ENCODE peak calls at places on chromosomes 3 and 15, in ten cellular contexts. E is pancreas; L is ascending aorta; Q is tibial nerve; Y is HCT116; J is fibroblast of lung; P is heart right ventricle; V is H1; I is GM23338; X is CD8-positive, alpha-beta memory T cell. F is an unnamed sample.

GRCh38 chr3:15536856-15537255 is 15.3 kb upstream of the COLQ start:
- DNase-seq in Q (no peak), E (no peak), J (no peak), L (no peak), P (no peak), V (no peak), Y (no peak), X (no peak), I (no peak), F (no peak)

GRCh38 chr15:34984884-34985630 is 3.0 kb downstream of the ZNF770 start:
- DNase-seq in P (no peak), I (no peak), L (no peak), V (no peak), Y (no peak), E (no peak), Q (no peak), J (peak), X (no peak), F (no peak)

GRCh38 chr3:46359748-46360509 is 6.0 kb downstream of the CCR2 start:
- DNase-seq in I (no peak), E (no peak), J (peak), Y (no peak), P (no peak), Q (no peak), V (no peak), X (no peak), L (no peak), F (no peak)

GRCh38 chr3:39275052-39275451 is 4.8 kb downstream of the CX3CR1 start:
- DNase-seq in E (no peak), Q (no peak), I (no peak), X (no peak), P (no peak), V (no peak), L (no peak), Y (no peak), J (no peak), F (no peak)

GRCh38 chr15:91782221-91782620 is 71.3 kb upstream of the SLCO3A1 start:
- DNase-seq in X (no peak), Q (no peak), P (peak), Y (no peak), E (no peak), V (no peak), J (no peak), I (no peak), L (no peak), F (no peak)

GRCh38 chr3:79497447-79498111 is 270.2 kb downstream of the ROBO1 start:
- DNase-seq in L (no peak), V (no peak), J (peak), X (no peak), Y (no peak), P (no peak), Q (no peak), I (peak), E (no peak), F (no peak)

GRCh38 chr3:118380576-118380975 is 654.1 kb downstream of the IGSF11 start:
- DNase-seq in Y (no peak), L (no peak), I (no peak), Q (no peak), V (no peak), X (no peak), P (no peak), E (no peak), J (no peak), F (no peak)

GRCh38 chr15:61382927-61383326 is 153.8 kb upstream of the RORA start:
- DNase-seq in E (no peak), J (no peak), X (no peak), L (no peak), V (no peak), Y (no peak), P (no peak), I (no peak), Q (no peak), F (no peak)

GRCh38 chr3:123287962-123288302 is 86.2 kb downstream of the SEC22A start:
- DNase-seq in L (no peak), X (no peak), V (no peak), E (no peak), J (no peak), P (no peak), Y (no peak), I (no peak), Q (no peak), F (no peak)

GRCh38 chr3:129723558-129724324 is 117.3 kb upstream of the PLXND1 start:
- DNase-seq in I (no peak), J (peak), Q (peak), E (peak), Y (no peak), X (no peak), L (no peak), P (peak), V (no peak), F (peak)

GRCh38 chr3:8597515-8597853 is 47.1 kb downstream of the SSUH2 start:
- DNase-seq in Q (no peak), L (no peak), P (no peak), E (no peak), I (no peak), V (no peak), X (no peak), J (no peak), Y (no peak), F (no peak)

GRCh38 chr3:12991861-12992281 is 81.4 kb downstream of the IQSEC1 start:
- DNase-seq in V (no peak), L (no peak), J (no peak), I (no peak), X (no peak), E (peak), P (no peak), Q (no peak), Y (no peak), F (no peak)

GRCh38 chr3:58150800-58151199 is 60.0 kb downstream of the DNASE1L3 start:
- DNase-seq in J (no peak), V (no peak), X (no peak), L (no peak), E (no peak), Q (no peak), Y (no peak), I (no peak), P (no peak), F (no peak)

GRCh38 chr15:23395030-23395692 is 40.6 kb downstream of the GOLGA8S start:
- DNase-seq in J (no peak), L (no peak), X (no peak), E (no peak), I (no peak), V (no peak), P (no peak), Q (no peak), Y (no peak), F (no peak)

DNA sequence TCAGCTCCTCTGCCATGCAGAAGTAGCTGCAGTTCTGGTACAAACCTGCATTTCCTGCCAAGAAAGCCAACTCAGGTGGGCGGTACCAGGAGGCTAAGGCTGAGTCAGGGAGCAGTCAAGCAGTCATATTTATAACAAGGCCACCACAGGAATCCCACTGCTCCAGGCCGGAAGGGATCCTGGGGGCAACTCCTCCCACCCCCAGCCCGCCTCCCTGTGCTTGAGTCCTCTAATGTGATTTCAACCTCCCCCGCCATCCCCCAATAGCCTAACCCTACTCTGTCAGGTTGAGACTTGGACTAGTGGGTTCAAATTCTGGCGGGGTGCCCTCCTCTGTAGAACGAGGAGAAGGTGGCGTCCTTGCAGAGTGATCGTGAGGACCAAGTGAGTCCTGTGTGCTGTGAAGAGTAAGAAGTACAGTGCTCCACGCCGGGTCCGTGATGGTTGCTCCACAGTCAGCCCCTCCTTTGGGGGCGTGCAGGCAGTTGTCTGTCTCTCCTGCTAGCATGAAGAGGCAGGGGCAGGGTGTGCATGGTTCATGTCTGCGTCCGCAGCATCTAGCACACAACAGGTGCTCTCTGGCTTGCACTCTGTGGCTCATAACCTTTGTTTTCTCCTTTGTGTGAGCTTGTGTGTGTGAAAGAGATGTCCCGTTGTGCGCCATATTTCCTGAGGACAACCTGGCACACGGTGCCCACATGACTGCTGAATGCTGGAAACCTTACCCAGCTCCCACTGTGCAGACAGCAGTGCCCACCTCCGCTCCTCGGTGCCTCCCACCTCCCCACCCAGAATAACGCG is 78.3 kb downstream of the SMAD6 start:
- DNase-seq in Y (no peak), P (no peak), Q (no peak), L (no peak), X (no peak), I (no peak), J (peak), E (no peak), V (no peak), F (no peak)
- H3K27ac ChIP-seq in Y (peak), P (no peak), Q (no peak), L (peak), X (no peak), I (no peak), J (peak), E (no peak), V (no peak), F (no peak)

GRCh38 chr3:189927975-189928895 is 192.5 kb downstream of the P3H2 start:
- DNase-seq in Q (no peak), E (peak), V (no peak), P (no peak), X (no peak), I (no peak), L (no peak), J (no peak), Y (no peak), F (no peak)
- H3K27ac ChIP-seq in Q (no peak), E (peak), V (no peak), P (no peak), X (no peak), I (no peak), L (no peak), J (no peak), Y (no peak), F (no peak)

GRCh38 chr3:18902081-18902793 is 246.1 kb upstream of the KCNH8 start:
- DNase-seq in I (no peak), Q (no peak), E (no peak), V (no peak), Y (no peak), L (no peak), P (no peak), J (no peak), X (no peak), F (no peak)
- H3K27ac ChIP-seq in I (no peak), Q (no peak), E (no peak), V (no peak), Y (no peak), L (no peak), P (no peak), J (no peak), X (no peak), F (no peak)

GRCh38 chr3:51547274-51547673 is 8.8 kb downstream of the RAD54L2 start:
- DNase-seq in Q (no peak), J (no peak), E (no peak), X (no peak), P (no peak), L (no peak), I (no peak), Y (no peak), V (no peak), F (no peak)

GRCh38 chr3:51539291-51539891 is 872 bp downstream of the RAD54L2 start:
- DNase-seq in L (no peak), Y (no peak), E (no peak), J (peak), P (peak), I (peak), V (peak), X (peak), Q (no peak), F (no peak)

GRCh38 chr3:51549311-51549710 is 10.8 kb downstream of the RAD54L2 start:
- DNase-seq in V (no peak), I (no peak), P (no peak), L (no peak), X (no peak), J (no peak), Y (no peak), Q (no peak), E (no peak), F (no peak)

GRCh38 chr3:51538459-51539290 is at the start of gene RAD54L2:
- DNase-seq in X (peak), J (peak), Y (peak), L (peak), I (peak), P (peak), E (peak), V (peak), Q (peak), F (peak)

DNA sequence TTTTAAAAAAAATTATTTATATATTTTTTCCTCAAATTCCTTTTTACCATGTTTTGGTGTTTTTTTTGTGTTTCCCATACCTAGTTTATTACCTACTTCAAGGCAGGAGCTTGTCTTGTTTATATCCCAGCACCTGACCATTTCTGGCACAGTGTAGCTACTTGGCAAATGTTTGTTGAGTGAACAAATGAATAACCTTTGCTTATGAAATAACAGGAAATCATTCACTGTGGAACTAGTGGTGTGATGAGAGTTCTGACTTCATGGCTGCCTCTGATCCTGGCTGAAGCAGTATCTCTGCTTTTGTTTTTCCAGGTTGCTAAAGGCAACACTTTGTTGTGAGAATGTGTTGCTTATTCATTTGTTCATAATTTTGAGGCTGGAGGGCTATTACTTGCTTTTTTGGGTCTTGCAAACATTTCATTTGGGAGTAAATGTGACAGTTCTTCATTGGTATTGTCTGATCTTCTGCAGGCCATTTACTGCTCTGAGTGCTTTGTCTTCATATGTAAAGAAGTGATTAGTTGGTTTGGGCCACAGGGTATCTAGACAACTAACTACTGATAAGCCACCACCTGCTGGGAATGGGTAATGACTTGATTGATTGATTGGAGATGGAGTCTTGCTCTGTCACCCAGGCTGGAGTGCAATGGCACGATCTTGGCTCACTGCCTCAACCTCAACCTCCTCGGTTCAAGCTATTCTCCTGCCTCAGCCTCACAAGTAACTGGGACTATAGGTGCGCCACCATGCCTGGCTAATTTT is 5.7 kb downstream of the RAD54L2 start:
- DNase-seq in V (no peak), Q (no peak), I (no peak), E (no peak), L (no peak), J (no peak), Y (no peak), P (no peak), X (no peak), F (no peak)
- H3K27ac ChIP-seq in V (no peak), Q (no peak), I (no peak), E (no peak), L (no peak), J (no peak), Y (no peak), P (no peak), X (no peak), F (no peak)

GRCh38 chr3:172537521-172538158 is 14.4 kb upstream of the TNFSF10 start:
- DNase-seq in P (no peak), Q (no peak), J (no peak), Y (no peak), V (no peak), L (no peak), I (no peak), E (no peak), X (no peak), F (no peak)
- H3K27ac ChIP-seq in P (peak), Q (no peak), J (no peak), Y (no peak), V (no peak), L (no peak), I (no peak), E (no peak), X (no peak), F (no peak)

DNA sequence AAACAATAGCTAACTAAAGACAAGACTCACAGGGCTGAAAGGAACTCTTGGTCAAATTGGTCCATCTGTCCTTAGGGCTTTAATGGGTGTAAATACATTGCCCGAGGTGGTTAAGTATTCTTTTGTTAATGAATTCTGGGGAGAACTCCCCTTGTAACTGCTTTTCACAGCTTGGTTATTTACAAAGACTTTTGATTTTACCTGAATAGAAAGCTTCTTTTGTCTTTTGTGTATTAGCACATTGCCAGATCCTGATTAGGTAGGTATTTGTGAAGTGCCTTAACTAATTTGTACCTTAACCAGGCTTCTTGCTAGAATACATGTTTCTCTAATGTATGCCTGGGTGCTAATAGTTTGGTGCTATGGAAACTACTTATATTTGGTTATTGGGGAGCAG is 14.0 kb downstream of the CHD2 start:
- DNase-seq in E (no peak), J (no peak), Q (no peak), V (no peak), I (peak), L (no peak), P (no peak), X (no peak), Y (no peak), F (no peak)
- H3K27ac ChIP-seq in E (peak), J (no peak), Q (peak), V (no peak), I (no peak), L (peak), P (peak), X (peak), Y (peak), F (no peak)

GRCh38 chr3:32843504-32844321 is 25.9 kb downstream of the TRIM71 start:
- DNase-seq in Y (no peak), P (no peak), X (no peak), Q (no peak), I (peak), V (peak), L (no peak), E (no peak), J (no peak), F (no peak)

GRCh38 chr3:32841341-32841740 is 23.5 kb downstream of the TRIM71 start:
- DNase-seq in Y (no peak), X (no peak), E (no peak), P (no peak), V (no peak), Q (no peak), L (no peak), J (no peak), I (no peak), F (no peak)

GRCh38 chr3:32842987-32843386 is 25.2 kb downstream of the TRIM71 start:
- DNase-seq in X (no peak), L (no peak), E (no peak), J (no peak), I (peak), V (no peak), P (no peak), Y (no peak), Q (no peak), F (no peak)

GRCh38 chr3:32842531-32842931 is 24.7 kb downstream of the TRIM71 start:
- DNase-seq in E (no peak), X (no peak), P (no peak), Q (no peak), V (no peak), J (no peak), L (no peak), I (no peak), Y (no peak), F (no peak)

GRCh38 chr3:32841875-32842505 is 24.2 kb downstream of the TRIM71 start:
- DNase-seq in I (no peak), J (no peak), L (no peak), P (no peak), V (no peak), Y (no peak), Q (no peak), E (no peak), X (no peak), F (no peak)
- H3K27ac ChIP-seq in I (peak), J (no peak), L (no peak), P (no peak), V (peak), Y (no peak), Q (no peak), E (no peak), X (no peak), F (no peak)